ENCODE peak calls at places on chromosomes 12 and 14, in eight cellular contexts. C is GM23338, D is Karpas-422, N is HCT116, K is GM23248, A is GM12878, Z is H1, R is fibroblast of lung. Q is an unnamed sample.

GRCh38 chr14:80213602-80214001 is 2.3 kb upstream of the DIO2 start:
- DNase-seq in C (peak; percentile 86), A (no peak), Z (peak; percentile 25), R (peak; percentile 79), K (peak; percentile 90), D (peak; percentile 90), N (peak; percentile 16), Q (peak; percentile 48)

GRCh38 chr14:103057028-103057371 is 349 bp downstream of the CDC42BPB start:
- DNase-seq in K (no peak), Z (no peak), C (no peak), A (no peak), N (no peak), D (no peak), R (peak; percentile 19), Q (no peak)

GRCh38 chr14:38098074-38098846 is 109.4 kb upstream of the SSTR1 start:
- DNase-seq in R (peak; percentile 77), A (no peak), K (peak; percentile 88), Z (no peak), D (no peak), N (no peak), C (no peak), Q (no peak)

GRCh38 chr12:4133636-4134433 is 139.7 kb upstream of the CCND2 start:
- DNase-seq in N (no peak), Z (no peak), K (no peak), A (no peak), C (peak; percentile 57), R (no peak), D (no peak), Q (peak; percentile 34)

GRCh38 chr12:113325938-113326337 is 9.0 kb downstream of the SLC8B1 start:
- DNase-seq in C (no peak), N (no peak), A (no peak), K (peak; percentile 55), D (no peak), R (peak; percentile 98), Z (no peak), Q (no peak)

GRCh38 chr14:81164167-81164774 is 56.5 kb downstream of the GTF2A1 start:
- DNase-seq in A (peak; percentile 48), N (peak; percentile 83), K (peak; percentile 75), Z (peak; percentile 63), R (peak; percentile 71), C (peak; percentile 92), D (peak; percentile 98), Q (peak; percentile 78)

GRCh38 chr14:28254768-28255167 is 511.8 kb upstream of the FOXG1 start:
- DNase-seq in A (no peak), C (no peak), N (no peak), R (peak; percentile 0), D (no peak), K (no peak), Z (no peak), Q (no peak)

GRCh38 chr14:62289471-62289870 is 527.3 kb downstream of the SNAPC1 start:
- DNase-seq in R (peak; percentile 15), Z (no peak), A (no peak), D (no peak), C (no peak), N (no peak), K (peak; percentile 11), Q (no peak)

GRCh38 chr14:92464716-92465115 is 48.9 kb upstream of the RIN3 start:
- DNase-seq in C (no peak), A (no peak), D (no peak), R (no peak), K (no peak), Z (no peak), N (no peak), Q (no peak)

GRCh38 chr14:91892918-91893527 is 25.7 kb upstream of the TC2N start:
- DNase-seq in C (peak; percentile 83), N (peak; percentile 23), D (peak; percentile 87), R (no peak), K (peak; percentile 20), Z (no peak), A (no peak), Q (peak; percentile 71)

GRCh38 chr12:6154730-6155459 is 30.4 kb upstream of the VWF start:
- DNase-seq in D (no peak), N (no peak), Z (no peak), R (no peak), A (no peak), C (no peak), K (no peak), Q (no peak)

GRCh38 chr12:69154585-69155363 is 84.6 kb upstream of the CPSF6 start:
- DNase-seq in D (peak; percentile 88), N (peak; percentile 64), K (peak; percentile 73), A (peak; percentile 30), R (peak; percentile 70), C (peak; percentile 91), Z (peak; percentile 29), Q (peak; percentile 85)

GRCh38 chr14:68929623-68930307 is 49.3 kb downstream of the ACTN1 start:
- DNase-seq in C (no peak), K (no peak), R (no peak), Z (no peak), A (no peak), D (no peak), N (no peak), Q (no peak)

GRCh38 chr14:68927089-68927488 is 52.0 kb downstream of the ACTN1 start:
- DNase-seq in R (no peak), K (no peak), A (no peak), C (no peak), Z (no peak), D (no peak), N (no peak), Q (no peak)

GRCh38 chr14:68927956-68928675 is 51.0 kb downstream of the ACTN1 start:
- DNase-seq in Z (no peak), C (no peak), K (no peak), D (no peak), A (no peak), N (no peak), R (no peak), Q (no peak)

GRCh38 chr14:68931063-68931462 is 48.0 kb downstream of the ACTN1 start:
- DNase-seq in C (no peak), K (no peak), N (no peak), R (no peak), D (no peak), Z (no peak), A (no peak), Q (no peak)

DNA sequence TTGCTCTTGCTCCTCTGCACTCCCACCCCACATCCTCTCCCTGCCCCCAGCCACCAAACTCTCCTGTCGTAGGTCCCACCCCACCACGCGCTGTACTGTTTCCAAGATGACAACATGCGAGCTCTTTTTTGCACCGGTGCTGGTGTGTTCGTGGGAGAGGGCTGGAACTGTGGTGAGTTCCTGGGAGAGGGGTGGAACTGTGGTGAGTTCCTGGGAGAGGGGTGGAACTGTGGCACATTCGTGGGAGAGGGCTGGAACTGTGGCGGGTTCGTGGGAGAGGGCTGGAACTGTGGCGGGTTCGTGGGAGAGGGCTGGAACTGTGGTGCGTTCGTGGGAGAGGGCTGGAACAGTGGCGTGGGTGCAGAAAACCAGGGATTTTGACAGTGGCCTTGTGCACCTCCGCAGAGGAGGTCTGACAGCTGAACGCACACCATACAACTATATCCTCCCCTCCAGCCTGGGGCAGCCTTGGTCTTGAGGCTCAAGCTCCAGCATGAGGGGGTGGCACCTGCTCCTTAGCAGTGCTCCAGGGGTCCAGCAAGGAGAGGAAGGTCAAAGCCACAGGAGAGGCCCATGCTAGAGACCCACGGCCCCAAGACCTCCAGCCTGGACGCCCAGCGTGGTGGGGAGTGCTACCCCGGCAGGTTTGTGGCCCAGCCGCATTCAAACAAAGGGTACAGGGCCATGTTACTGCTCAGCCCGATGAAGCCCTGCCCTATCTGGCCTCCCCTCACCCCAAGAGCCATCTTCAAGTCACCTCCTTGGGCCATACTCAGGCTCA is 50.1 kb downstream of the ACTN1 start:
- DNase-seq in R (no peak), C (no peak), N (no peak), A (no peak), K (no peak), Z (no peak), D (no peak), Q (no peak)
- H3K79me2 ChIP-seq in R (peaks cover 99% of the 10 kb centered on the region), C (peaks cover 93% of the 10 kb centered on the region), N (peaks cover 65% of the 10 kb centered on the region), A (no peaks in the 10 kb centered on the region), K (peaks cover 100% of the 10 kb centered on the region), Z (peaks cover 12% of the 10 kb centered on the region), D (no peaks in the 10 kb centered on the region), Q (peaks cover 70% of the 10 kb centered on the region)

GRCh38 chr14:86124328-86124727 is 594.4 kb downstream of the FLRT2 start:
- DNase-seq in K (no peak), Z (no peak), N (no peak), R (no peak), C (no peak), A (no peak), D (peak; percentile 43), Q (no peak)
- H3K4me3 ChIP-seq in K (no peak overlapping the region), Z (no peak overlapping the region), N (no peak overlapping the region), R (no peak overlapping the region), C (no peak overlapping the region), A (no peak overlapping the region), D (peak overlapping the region; percentile 17), Q (no peak overlapping the region)

GRCh38 chr12:25236190-25236589 is 14.5 kb downstream of the KRAS start:
- DNase-seq in A (no peak), N (no peak), K (peak; percentile 65), Z (no peak), D (no peak), C (no peak), R (peak; percentile 18), Q (no peak)

GRCh38 chr12:25242981-25243764 is 7.6 kb downstream of the KRAS start:
- DNase-seq in A (no peak), Z (no peak), R (peak; percentile 28), N (no peak), C (no peak), D (no peak), K (peak; percentile 58), Q (no peak)

GRCh38 chr12:25236626-25237025 is 14.1 kb downstream of the KRAS start:
- DNase-seq in D (no peak), R (no peak), A (no peak), K (no peak), Z (no peak), N (no peak), C (no peak), Q (no peak)

GRCh38 chr12:25245491-25245890 is 5.2 kb downstream of the KRAS start:
- DNase-seq in K (no peak), Z (no peak), N (no peak), R (no peak), A (no peak), C (no peak), D (no peak), Q (no peak)

GRCh38 chr12:25241171-25242020 is 9.3 kb downstream of the KRAS start:
- DNase-seq in C (peak; percentile 70), K (peak; percentile 78), D (peak; percentile 85), Z (no peak), N (peak; percentile 18), R (peak; percentile 76), A (no peak), Q (peak; percentile 51)
- H3K79me2 ChIP-seq in C (peaks cover 80% of the 10 kb centered on the region), K (peaks cover 94% of the 10 kb centered on the region), D (peaks cover 92% of the 10 kb centered on the region), Z (peaks cover 4% of the 10 kb centered on the region), N (peaks cover 73% of the 10 kb centered on the region), R (peaks cover 14% of the 10 kb centered on the region), A (peaks cover 6% of the 10 kb centered on the region), Q (peaks cover 76% of the 10 kb centered on the region)

GRCh38 chr12:67388331-67389163 is 119.4 kb downstream of the CAND1 start:
- DNase-seq in K (no peak), D (no peak), N (no peak), C (peak; percentile 69), R (no peak), A (no peak), Z (no peak), Q (peak; percentile 31)
- H3K4me3 ChIP-seq in K (no peak overlapping the region), D (no peak overlapping the region), N (no peak overlapping the region), C (no peak overlapping the region), R (no peak overlapping the region), A (no peak overlapping the region), Z (no peak overlapping the region), Q (no peak overlapping the region)

GRCh38 chr14:104872469-104873341 is 7.6 kb downstream of the CEP170B start:
- DNase-seq in Z (no peak), N (no peak), C (peak; percentile 82), R (peak; percentile 73), D (no peak), A (no peak), K (peak; percentile 87), Q (peak; percentile 69)
- H3K79me2 ChIP-seq in Z (no peaks in the 10 kb centered on the region), N (peaks cover 82% of the 10 kb centered on the region), C (peaks cover 20% of the 10 kb centered on the region), R (peaks cover 25% of the 10 kb centered on the region), D (no peaks in the 10 kb centered on the region), A (no peaks in the 10 kb centered on the region), K (peaks cover 74% of the 10 kb centered on the region), Q (peaks cover 1% of the 10 kb centered on the region)

Q was measured in neural progenitor cell.